ENCODE peak calls at places on chromosomes 6 and 20, in seven cellular contexts. K is A549, L is H1, A is dorsolateral prefrontal cortex, P is tibial artery, S is psoas muscle, F is PC-3. Q is an unnamed sample.

GRCh38 chr20:37356961-37357371 is 11.0 kb downstream of the SRC start:
- DNase-seq in P (no peak), K (no peak), S (no peak), A (no peak), F (no peak), L (no peak), Q (no peak)

GRCh38 chr6:7086488-7086887 is 21.3 kb upstream of the RREB1 start:
- DNase-seq in P (no peak), K (no peak), L (no peak), F (no peak), A (no peak), S (peak), Q (no peak)

GRCh38 chr6:149867876-149868640 is 3.9 kb upstream of the LRP11 start:
- DNase-seq in A (no peak), L (peak), F (peak), K (no peak), P (no peak), S (no peak), Q (no peak)

GRCh38 chr6:169966312-169967181 is 215.1 kb downstream of the ERMARD start:
- DNase-seq in K (no peak), S (no peak), P (peak), L (peak), A (no peak), F (no peak), Q (peak)

GRCh38 chr6:85641522-85641915 is 1.2 kb downstream of the SYNCRIP start:
- DNase-seq in P (no peak), L (no peak), A (no peak), F (peak), S (no peak), K (no peak), Q (no peak)

GRCh38 chr6:102549221-102549874 is 1155.8 kb downstream of the GRIK2 start:
- DNase-seq in P (no peak), S (no peak), A (no peak), F (peak), K (no peak), L (no peak), Q (no peak)

GRCh38 chr20:63941282-63942060 is 14.7 kb downstream of the UCKL1 start:
- DNase-seq in P (peak), K (no peak), L (peak), A (no peak), F (peak), S (peak), Q (peak)

GRCh38 chr6:7463785-7464184 is 74.2 kb downstream of the RIOK1 start:
- DNase-seq in P (no peak), F (no peak), L (no peak), K (no peak), S (no peak), A (no peak), Q (no peak)

GRCh38 chr6:109303647-109304283 is 78.5 kb downstream of the CD164 start:
- DNase-seq in K (no peak), S (no peak), F (no peak), A (no peak), L (no peak), P (no peak), Q (no peak)

GRCh38 chr6:5214570-5215052 is 46.1 kb downstream of the LYRM4 start:
- DNase-seq in S (no peak), L (peak), F (peak), K (no peak), A (peak), P (peak), Q (no peak)

GRCh38 chr6:44176935-44177509 is 18.4 kb downstream of the CAPN11 start:
- DNase-seq in L (no peak), F (no peak), S (no peak), K (no peak), P (no peak), A (no peak), Q (no peak)
- H3K4me3 ChIP-seq in L (no peak), F (no peak), S (no peak), K (no peak), P (no peak), A (no peak), Q (no peak)

GRCh38 chr6:107800564-107801164 is 23.4 kb downstream of the SCML4 start:
- DNase-seq in A (no peak), S (no peak), F (no peak), L (peak), P (no peak), K (no peak), Q (no peak)
- TF ChIP-seq CTCF in A (no peak), S (no peak), F (peak), L (no peak), P (no peak), K (no peak), Q (peak)

GRCh38 chr6:1379810-1380198 is 9.6 kb upstream of the FOXF2 start:
- DNase-seq in L (no peak), S (no peak), F (no peak), K (no peak), P (no peak), A (no peak), Q (no peak)
- H3K4me3 ChIP-seq in L (no peak), S (no peak), F (no peak), K (no peak), P (no peak), A (no peak), Q (no peak)

GRCh38 chr6:78810146-78810545 is 57.2 kb upstream of the IRAK1BP1 start:
- DNase-seq in P (no peak), K (peak), S (no peak), L (no peak), A (no peak), F (peak), Q (no peak)
- TF ChIP-seq CTCF in P (no peak), K (peak), S (no peak), L (peak), A (peak), F (peak), Q (no peak)

DNA sequence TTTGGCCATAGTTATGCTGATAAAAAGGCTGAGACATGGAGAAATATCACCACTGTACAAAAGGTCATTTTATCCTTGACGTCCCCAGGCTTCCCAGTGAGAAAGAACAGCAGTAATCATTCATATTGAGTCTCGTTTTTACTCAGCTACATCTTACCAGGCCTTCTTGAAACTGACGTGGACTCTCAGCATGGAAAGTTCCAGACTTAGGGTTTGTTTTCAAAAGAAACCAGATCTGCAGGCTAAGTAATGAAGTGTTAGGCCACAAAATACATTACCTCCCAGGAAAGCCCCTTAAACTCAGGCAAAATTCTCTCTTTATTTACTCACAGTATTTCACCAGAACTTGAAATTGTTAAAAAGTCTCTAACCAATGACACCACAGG is 370.2 kb upstream of the JARID2 start:
- DNase-seq in S (no peak), F (no peak), K (no peak), A (no peak), L (no peak), P (no peak), Q (no peak)
- H3K4me3 ChIP-seq in S (no peak), F (no peak), K (no peak), A (no peak), L (no peak), P (no peak), Q (no peak)

GRCh38 chr20:20371133-20371532 is 3.2 kb downstream of the INSM1 start:
- DNase-seq in A (no peak), L (no peak), F (no peak), S (no peak), P (no peak), K (no peak), Q (no peak)
- TF ChIP-seq CTCF in A (no peak), L (no peak), F (no peak), S (no peak), P (no peak), K (no peak), Q (no peak)

GRCh38 chr6:165854061-165854862 is 191.2 kb upstream of the PDE10A start:
- DNase-seq in K (no peak), L (peak), P (no peak), S (no peak), A (no peak), F (no peak), Q (no peak)
- H3K4me3 ChIP-seq in K (no peak), L (peak), P (no peak), S (no peak), A (no peak), F (no peak), Q (no peak)

DNA sequence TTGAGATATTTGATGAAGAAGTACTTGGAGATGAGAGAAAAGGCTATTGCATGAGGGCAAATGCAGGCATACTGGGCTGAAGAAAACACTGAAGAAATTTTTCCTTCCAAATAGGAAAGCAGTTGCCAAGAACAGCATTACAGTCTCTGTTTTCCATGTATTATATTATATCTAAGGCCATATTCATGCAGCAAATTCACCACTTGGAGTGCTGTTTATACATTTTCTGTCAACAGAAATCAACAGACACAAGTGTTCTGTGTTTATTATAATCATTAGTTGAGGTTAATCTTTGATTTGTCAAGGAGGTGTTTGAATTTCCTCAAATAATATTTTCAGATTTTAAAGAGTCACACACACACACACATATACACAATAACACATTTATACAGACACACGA is 268.8 kb upstream of the PLCB4 start:
- DNase-seq in S (no peak), F (peak), P (no peak), L (no peak), K (no peak), A (no peak), Q (no peak)
- TF ChIP-seq CTCF in S (no peak), F (peak), P (no peak), L (no peak), K (peak), A (no peak), Q (no peak)

GRCh38 chr6:56538851-56539250 is 103.8 kb downstream of the DST start:
- DNase-seq in K (no peak), A (no peak), P (no peak), S (no peak), F (no peak), L (no peak), Q (no peak)
- H3K4me3 ChIP-seq in K (no peak), A (no peak), P (peak), S (peak), F (peak), L (no peak), Q (no peak)

Q was measured in pancreas.